ENCODE peak calls at places on chromosomes 6 and 20, in six cellular contexts. One of them, this sample, is unnamed.
A peak's percentile ranks its signal among the peaks of the same experiment; 100 is the strongest.

GRCh38 chr20:38424404-38424803 is 10.7 kb downstream of the SNHG17 start:
- DNase-seq in suprapubic skin: no peak
- DNase-seq in sigmoid colon: no peak
- DNase-seq in GM23338: no peak
- DNase-seq in foreskin fibroblast: no peak
- DNase-seq in Calu3: no peak
- DNase-seq in this sample: no peak

GRCh38 chr6:66935612-66936011 is 1228.6 kb upstream of the EYS start:
- DNase-seq in suprapubic skin: no peak
- DNase-seq in sigmoid colon: no peak
- DNase-seq in GM23338: no peak
- DNase-seq in foreskin fibroblast: no peak
- DNase-seq in Calu3: no peak
- DNase-seq in this sample: no peak

GRCh38 chr6:107629545-107630147 is 139.7 kb downstream of the SOBP start:
- DNase-seq in suprapubic skin: no peak
- DNase-seq in sigmoid colon: no peak
- DNase-seq in GM23338: no peak
- DNase-seq in foreskin fibroblast: no peak
- DNase-seq in Calu3: no peak
- DNase-seq in this sample: no peak

GRCh38 chr6:117540670-117541069 is 58.2 kb downstream of the DCBLD1 start:
- DNase-seq in suprapubic skin: no peak
- DNase-seq in sigmoid colon: no peak
- DNase-seq in GM23338: no peak
- DNase-seq in foreskin fibroblast: peak; percentile 38
- DNase-seq in Calu3: no peak
- DNase-seq in this sample: no peak

GRCh38 chr6:12001004-12001705 is 11.0 kb upstream of the HIVEP1 start:
- DNase-seq in suprapubic skin: no peak
- DNase-seq in sigmoid colon: peak; percentile 80
- DNase-seq in GM23338: no peak
- DNase-seq in foreskin fibroblast: peak; percentile 17
- DNase-seq in Calu3: no peak
- DNase-seq in this sample: no peak

GRCh38 chr6:56727097-56727845 is 84.6 kb upstream of the DST start:
- DNase-seq in suprapubic skin: no peak
- DNase-seq in sigmoid colon: no peak
- DNase-seq in GM23338: peak; percentile 60
- DNase-seq in foreskin fibroblast: no peak
- DNase-seq in Calu3: no peak
- DNase-seq in this sample: no peak

GRCh38 chr20:35994994-35995453 is 26.6 kb downstream of the CNBD2 start:
- DNase-seq in suprapubic skin: peak; percentile 85
- DNase-seq in sigmoid colon: peak; percentile 87
- DNase-seq in GM23338: peak; percentile 95
- DNase-seq in foreskin fibroblast: peak; percentile 89
- DNase-seq in Calu3: peak; percentile 97
- DNase-seq in this sample: peak; percentile 76

GRCh38 chr6:156719720-156720563 is 57.2 kb upstream of the ARID1B start:
- DNase-seq in suprapubic skin: peak; percentile 97
- DNase-seq in sigmoid colon: peak; percentile 98
- DNase-seq in GM23338: peak; percentile 86
- DNase-seq in foreskin fibroblast: peak; percentile 96
- DNase-seq in Calu3: peak; percentile 88
- DNase-seq in this sample: peak; percentile 79

DNA sequence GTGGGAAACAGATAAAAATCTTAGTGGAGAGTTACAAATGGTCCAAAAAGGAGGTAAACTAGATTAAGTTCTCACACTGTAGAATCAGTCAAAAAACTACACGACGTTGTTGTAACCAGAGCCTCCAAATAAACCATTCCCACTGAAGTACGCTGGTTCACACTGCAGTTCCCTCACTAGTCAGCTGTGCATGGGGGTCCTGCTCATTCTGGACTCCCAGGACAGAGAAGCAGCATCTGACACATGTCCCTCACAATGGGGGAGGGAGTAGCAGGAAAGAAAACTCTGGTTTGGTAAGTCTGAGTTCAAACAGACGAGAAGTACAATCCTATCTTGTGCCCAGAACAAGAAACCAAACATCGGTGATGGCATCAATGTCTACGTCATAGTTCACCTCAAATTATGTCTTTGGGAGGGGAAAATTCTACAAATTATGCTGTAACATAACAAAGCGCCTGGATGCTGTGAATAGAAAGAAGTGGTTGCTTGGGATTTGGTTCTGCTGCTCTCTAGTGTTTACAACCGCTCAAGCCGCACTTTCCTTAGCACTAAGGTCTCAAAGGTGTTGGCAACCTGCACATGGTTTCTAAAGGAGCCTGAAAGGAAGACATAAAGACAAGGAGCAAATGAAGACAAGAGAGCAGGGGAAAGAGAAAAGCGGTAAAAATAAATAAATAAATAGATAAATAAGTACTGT is 208.0 kb downstream of the GMDS start:
- DNase-seq in suprapubic skin: no peak
- DNase-seq in sigmoid colon: no peak
- DNase-seq in GM23338: peak; percentile 59
- DNase-seq in foreskin fibroblast: no peak
- DNase-seq in Calu3: no peak
- DNase-seq in this sample: no peak
- TF ChIP-seq CTCF in suprapubic skin: no peak
- TF ChIP-seq CTCF in sigmoid colon: no peak
- TF ChIP-seq CTCF in GM23338: peak; percentile 59
- TF ChIP-seq CTCF in foreskin fibroblast: no peak
- TF ChIP-seq CTCF in Calu3: no peak
- TF ChIP-seq CTCF in this sample: no peak

GRCh38 chr20:50504231-50504823 is 5.9 kb upstream of the PTPN1 start:
- DNase-seq in suprapubic skin: no peak
- DNase-seq in sigmoid colon: peak; percentile 22
- DNase-seq in GM23338: peak; percentile 26
- DNase-seq in foreskin fibroblast: no peak
- DNase-seq in Calu3: no peak
- DNase-seq in this sample: no peak

GRCh38 chr20:50501970-50502745 is 8.0 kb upstream of the PTPN1 start:
- DNase-seq in suprapubic skin: no peak
- DNase-seq in sigmoid colon: peak; percentile 52
- DNase-seq in GM23338: no peak
- DNase-seq in foreskin fibroblast: no peak
- DNase-seq in Calu3: no peak
- DNase-seq in this sample: no peak

GRCh38 chr20:50509923-50510705 is at the start of gene PTPN1:
- DNase-seq in suprapubic skin: peak; percentile 99
- DNase-seq in sigmoid colon: peak; percentile 99
- DNase-seq in GM23338: peak; percentile 99
- DNase-seq in foreskin fibroblast: peak; percentile 100
- DNase-seq in Calu3: peak; percentile 100
- DNase-seq in this sample: peak; percentile 97

GRCh38 chr20:50508171-50508761 is 1.9 kb upstream of the PTPN1 start:
- DNase-seq in suprapubic skin: no peak
- DNase-seq in sigmoid colon: peak; percentile 15
- DNase-seq in GM23338: peak; percentile 63
- DNase-seq in foreskin fibroblast: peak; percentile 43
- DNase-seq in Calu3: no peak
- DNase-seq in this sample: no peak

DNA sequence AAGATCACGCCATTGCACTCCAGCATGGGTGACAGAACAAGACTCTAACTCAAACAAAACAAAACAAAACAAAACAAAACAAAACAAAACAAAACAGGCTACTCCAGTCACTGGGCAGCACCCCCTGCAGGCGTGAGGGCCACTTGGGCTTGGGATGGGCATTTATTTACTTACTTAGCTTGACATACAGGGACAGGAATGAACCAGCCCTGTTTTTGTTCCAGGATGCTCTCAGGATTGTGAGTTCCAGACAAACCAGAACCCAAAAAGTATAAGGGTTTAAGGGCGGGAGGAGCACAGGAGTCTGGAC is 4.0 kb upstream of the PTPN1 start:
- DNase-seq in suprapubic skin: no peak
- DNase-seq in sigmoid colon: peak; percentile 20
- DNase-seq in GM23338: peak; percentile 40
- DNase-seq in foreskin fibroblast: no peak
- DNase-seq in Calu3: no peak
- DNase-seq in this sample: no peak
- TF ChIP-seq CTCF in suprapubic skin: no peak
- TF ChIP-seq CTCF in sigmoid colon: no peak
- TF ChIP-seq CTCF in GM23338: peak; percentile 28
- TF ChIP-seq CTCF in foreskin fibroblast: peak; percentile 6
- TF ChIP-seq CTCF in Calu3: no peak
- TF ChIP-seq CTCF in this sample: no peak

DNA sequence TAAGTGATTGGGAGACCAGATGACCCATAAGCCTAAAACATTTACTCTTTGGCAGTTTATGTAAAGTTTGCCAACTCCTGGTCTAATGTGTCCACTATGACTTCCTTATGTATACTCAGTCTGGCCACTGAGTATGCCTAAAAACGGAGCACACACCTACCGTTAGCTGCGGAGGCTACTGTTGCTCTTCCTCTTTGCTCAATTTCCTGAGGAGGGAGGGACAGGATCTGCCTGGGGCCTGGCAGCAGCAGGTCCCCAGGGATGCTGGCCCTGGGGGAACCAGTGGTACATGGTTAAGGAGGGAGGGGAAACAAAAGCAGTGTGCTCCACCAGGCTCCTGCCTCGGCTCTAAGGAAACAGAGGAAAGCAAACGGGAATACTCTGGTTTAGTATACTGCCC is 113.5 kb downstream of the CDYL start:
- DNase-seq in suprapubic skin: no peak
- DNase-seq in sigmoid colon: no peak
- DNase-seq in GM23338: no peak
- DNase-seq in foreskin fibroblast: no peak
- DNase-seq in Calu3: no peak
- DNase-seq in this sample: no peak
- TF ChIP-seq CTCF in suprapubic skin: no peak
- TF ChIP-seq CTCF in sigmoid colon: no peak
- TF ChIP-seq CTCF in GM23338: no peak
- TF ChIP-seq CTCF in foreskin fibroblast: no peak
- TF ChIP-seq CTCF in Calu3: no peak
- TF ChIP-seq CTCF in this sample: no peak

GRCh38 chr6:28607990-28608389 is 82.3 kb downstream of the GPX5 start:
- DNase-seq in suprapubic skin: no peak
- DNase-seq in sigmoid colon: no peak
- DNase-seq in GM23338: no peak
- DNase-seq in foreskin fibroblast: no peak
- DNase-seq in Calu3: no peak
- DNase-seq in this sample: no peak

GRCh38 chr6:28609672-28610071 is 84.0 kb downstream of the GPX5 start:
- DNase-seq in suprapubic skin: no peak
- DNase-seq in sigmoid colon: no peak
- DNase-seq in GM23338: no peak
- DNase-seq in foreskin fibroblast: no peak
- DNase-seq in Calu3: no peak
- DNase-seq in this sample: no peak

GRCh38 chr6:28603920-28604319 is 78.2 kb downstream of the GPX5 start:
- DNase-seq in suprapubic skin: no peak
- DNase-seq in sigmoid colon: no peak
- DNase-seq in GM23338: peak; percentile 49
- DNase-seq in foreskin fibroblast: no peak
- DNase-seq in Calu3: no peak
- DNase-seq in this sample: no peak

GRCh38 chr6:28606424-28607391 is 81.0 kb downstream of the GPX5 start:
- DNase-seq in suprapubic skin: no peak
- DNase-seq in sigmoid colon: no peak
- DNase-seq in GM23338: peak; percentile 93
- DNase-seq in foreskin fibroblast: peak; percentile 82
- DNase-seq in Calu3: peak; percentile 82
- DNase-seq in this sample: peak; percentile 52
- TF ChIP-seq CTCF in suprapubic skin: no peak
- TF ChIP-seq CTCF in sigmoid colon: no peak
- TF ChIP-seq CTCF in GM23338: no peak
- TF ChIP-seq CTCF in foreskin fibroblast: peak; percentile 18
- TF ChIP-seq CTCF in Calu3: peak; percentile 59
- TF ChIP-seq CTCF in this sample: no peak

GRCh38 chr6:165229216-165229615 is 80.2 kb downstream of the C6orf118 start:
- DNase-seq in suprapubic skin: no peak
- DNase-seq in sigmoid colon: no peak
- DNase-seq in GM23338: peak; percentile 23
- DNase-seq in foreskin fibroblast: no peak
- DNase-seq in Calu3: peak; percentile 25
- DNase-seq in this sample: no peak
- TF ChIP-seq CTCF in suprapubic skin: no peak
- TF ChIP-seq CTCF in sigmoid colon: no peak
- TF ChIP-seq CTCF in GM23338: peak; percentile 17
- TF ChIP-seq CTCF in foreskin fibroblast: no peak
- TF ChIP-seq CTCF in Calu3: no peak
- TF ChIP-seq CTCF in this sample: no peak

DNA sequence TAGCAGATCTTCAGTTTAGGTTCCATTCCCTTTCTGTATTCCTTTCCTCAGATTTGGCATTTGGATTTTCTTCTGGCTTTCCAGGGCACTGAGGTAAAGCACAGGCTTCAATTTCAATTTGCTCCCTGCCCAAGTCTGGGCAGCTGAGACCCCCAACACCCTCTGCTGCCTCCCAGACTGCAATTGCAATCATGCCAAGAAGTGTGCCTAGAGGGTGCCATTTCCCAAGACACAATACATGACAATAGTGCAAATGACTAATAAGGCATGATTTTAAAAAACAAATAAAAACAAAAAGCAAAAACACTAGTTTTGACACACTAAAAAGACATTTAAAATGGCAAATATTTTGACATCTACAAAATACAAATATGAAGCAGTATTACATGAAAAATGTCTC is 364.8 kb downstream of the EPM2A start:
- DNase-seq in suprapubic skin: no peak
- DNase-seq in sigmoid colon: no peak
- DNase-seq in GM23338: no peak
- DNase-seq in foreskin fibroblast: no peak
- DNase-seq in Calu3: no peak
- DNase-seq in this sample: no peak
- TF ChIP-seq CTCF in suprapubic skin: no peak
- TF ChIP-seq CTCF in sigmoid colon: no peak
- TF ChIP-seq CTCF in GM23338: peak; percentile 42
- TF ChIP-seq CTCF in foreskin fibroblast: no peak
- TF ChIP-seq CTCF in Calu3: no peak
- TF ChIP-seq CTCF in this sample: no peak

GRCh38 chr20:48789781-48790544 is 37.8 kb downstream of the PREX1 start:
- DNase-seq in suprapubic skin: no peak
- DNase-seq in sigmoid colon: peak; percentile 21
- DNase-seq in GM23338: no peak
- DNase-seq in foreskin fibroblast: no peak
- DNase-seq in Calu3: no peak
- DNase-seq in this sample: no peak

GRCh38 chr20:48791666-48792071 is 36.1 kb downstream of the PREX1 start:
- DNase-seq in suprapubic skin: no peak
- DNase-seq in sigmoid colon: no peak
- DNase-seq in GM23338: no peak
- DNase-seq in foreskin fibroblast: peak; percentile 83
- DNase-seq in Calu3: no peak
- DNase-seq in this sample: no peak

GRCh38 chr20:48788486-48789072 is 39.2 kb downstream of the PREX1 start:
- DNase-seq in suprapubic skin: no peak
- DNase-seq in sigmoid colon: no peak
- DNase-seq in GM23338: no peak
- DNase-seq in foreskin fibroblast: no peak
- DNase-seq in Calu3: no peak
- DNase-seq in this sample: peak; percentile 72

GRCh38 chr20:48789185-48789668 is 38.6 kb downstream of the PREX1 start:
- DNase-seq in suprapubic skin: no peak
- DNase-seq in sigmoid colon: no peak
- DNase-seq in GM23338: no peak
- DNase-seq in foreskin fibroblast: no peak
- DNase-seq in Calu3: no peak
- DNase-seq in this sample: peak; percentile 58

GRCh38 chr20:48791014-48791413 is 36.8 kb downstream of the PREX1 start:
- DNase-seq in suprapubic skin: no peak
- DNase-seq in sigmoid colon: peak; percentile 11
- DNase-seq in GM23338: no peak
- DNase-seq in foreskin fibroblast: peak; percentile 46
- DNase-seq in Calu3: no peak
- DNase-seq in this sample: no peak
- TF ChIP-seq CTCF in suprapubic skin: no peak
- TF ChIP-seq CTCF in sigmoid colon: no peak
- TF ChIP-seq CTCF in GM23338: no peak
- TF ChIP-seq CTCF in foreskin fibroblast: no peak
- TF ChIP-seq CTCF in Calu3: no peak
- TF ChIP-seq CTCF in this sample: no peak